ENCODE peak calls at places on chromosome 1, in seven cellular contexts. O is HT1080, A is glomerular endothelial cell, L is T47D, N is T-helper 2 cell, V is NCI-H1105, T is left cardiac atrium. Y is an unnamed sample.

GRCh38 chr1:221335161-221336101 is 406.5 kb downstream of the DUSP10 start:
- DNase-seq in A (peak; percentile 14), L (no peak), N (no peak), O (peak; percentile 60), V (no peak), T (peak; percentile 21), Y (peak; percentile 67)

GRCh38 chr1:39268112-39268581 is 63.7 kb downstream of the MACF1 start:
- DNase-seq in T (no peak), A (peak; percentile 22), L (peak; percentile 53), O (peak; percentile 78), V (peak; percentile 88), N (peak; percentile 3), Y (no peak)

GRCh38 chr1:22880174-22880601 is 92.5 kb downstream of the LACTBL1 start:
- DNase-seq in V (no peak), L (no peak), A (no peak), T (no peak), N (no peak), O (peak; percentile 87), Y (no peak)

GRCh38 chr1:177558372-177558771 is 387.6 kb downstream of the BRINP2 start:
- DNase-seq in L (no peak), V (no peak), O (no peak), A (no peak), T (no peak), N (no peak), Y (no peak)

GRCh38 chr1:47938556-47938955 is 58.6 kb downstream of the TRABD2B start:
- DNase-seq in N (no peak), T (no peak), A (no peak), L (no peak), O (no peak), V (no peak), Y (no peak)

GRCh38 chr1:209583408-209583807 is at the start of gene CAMK1G:
- DNase-seq in V (no peak), L (peak; percentile 53), N (no peak), A (no peak), T (no peak), O (peak; percentile 33), Y (no peak)

GRCh38 chr1:119784127-119784781 is 15.5 kb upstream of the HMGCS2 start:
- DNase-seq in O (no peak), A (no peak), T (peak; percentile 71), L (no peak), V (no peak), N (no peak), Y (no peak)

GRCh38 chr1:242086093-242086492 is 87.2 kb upstream of the MAP1LC3C start:
- DNase-seq in V (no peak), A (no peak), T (no peak), N (no peak), L (no peak), O (no peak), Y (no peak)

GRCh38 chr1:8740034-8740449 is 77.4 kb downstream of the RERE start:
- DNase-seq in V (no peak), N (no peak), L (no peak), T (no peak), A (peak; percentile 23), O (peak; percentile 93), Y (peak; percentile 46)

GRCh38 chr1:110380667-110381283 is 10.1 kb downstream of the SLC16A4 start:
- DNase-seq in L (no peak), A (no peak), V (no peak), T (no peak), N (no peak), O (no peak), Y (peak; percentile 73)

GRCh38 chr1:157025321-157025720 is 20.2 kb downstream of the ARHGEF11 start:
- DNase-seq in O (no peak), V (no peak), T (no peak), N (no peak), L (peak; percentile 41), A (no peak), Y (no peak)

GRCh38 chr1:191432817-191433216 is 725.4 kb upstream of the RGS18 start:
- DNase-seq in A (no peak), T (no peak), O (peak; percentile 3), N (no peak), V (no peak), L (no peak), Y (no peak)

GRCh38 chr1:108830119-108831008 is 26.5 kb downstream of the AKNAD1 start:
- DNase-seq in T (peak; percentile 86), A (peak; percentile 68), N (no peak), L (peak; percentile 83), O (peak; percentile 97), V (no peak), Y (peak; percentile 87)

GRCh38 chr1:222893255-222893654 is 78.4 kb downstream of the DISP1 start:
- DNase-seq in T (no peak), O (no peak), A (no peak), N (no peak), V (no peak), L (no peak), Y (no peak)

GRCh38 chr1:221157026-221157761 is 278.0 kb downstream of the HLX start:
- DNase-seq in V (peak; percentile 46), A (no peak), L (no peak), O (no peak), N (no peak), T (no peak), Y (no peak)

GRCh38 chr1:54109131-54110105 is 43.4 kb downstream of the CDCP2 start:
- DNase-seq in N (no peak), A (no peak), T (no peak), O (no peak), V (no peak), L (no peak), Y (no peak)

GRCh38 chr1:108563808-108564207 is 3.9 kb downstream of the EEIG2 start:
- DNase-seq in V (no peak), L (no peak), A (no peak), O (no peak), T (no peak), N (no peak), Y (no peak)

GRCh38 chr1:182080955-182081582 is 19.6 kb upstream of the ZNF648 start:
- DNase-seq in V (peak; percentile 29), N (no peak), T (no peak), L (peak; percentile 84), A (no peak), O (peak; percentile 29), Y (no peak)

GRCh38 chr1:36520771-36521420 is 38.2 kb upstream of the CSF3R start:
- DNase-seq in O (peak; percentile 24), N (no peak), L (no peak), V (no peak), A (no peak), T (no peak), Y (no peak)

GRCh38 chr1:40383095-40383487 is 9.6 kb downstream of the SMAP2 start:
- DNase-seq in T (no peak), V (no peak), L (peak; percentile 43), A (no peak), O (no peak), N (no peak), Y (no peak)

GRCh38 chr1:231571904-231572303 is 43.4 kb downstream of the TSNAX start:
- DNase-seq in A (peak; percentile 81), O (no peak), T (no peak), L (no peak), N (no peak), V (no peak), Y (no peak)

GRCh38 chr1:39788758-39789570 is at the start of gene BMP8B:
- DNase-seq in O (no peak), A (no peak), N (peak; percentile 51), L (peak; percentile 81), V (peak; percentile 78), T (peak; percentile 53), Y (no peak)

GRCh38 chr1:109444376-109444775 is 18.1 kb upstream of the PSMA5 start:
- DNase-seq in O (no peak), T (no peak), V (no peak), A (no peak), N (no peak), L (no peak), Y (no peak)

GRCh38 chr1:51518033-51518729 is 885 bp downstream of the EPS15 start:
- DNase-seq in L (peak; percentile 77), V (peak; percentile 61), A (no peak), N (peak; percentile 73), O (peak; percentile 54), T (peak; percentile 41), Y (no peak)

GRCh38 chr1:100883963-100884362 is 10.7 kb downstream of the EXTL2 start:
- DNase-seq in N (no peak), L (peak; percentile 31), O (peak; percentile 71), A (no peak), T (no peak), V (no peak), Y (no peak)

GRCh38 chr1:153397924-153398651 is 7.2 kb upstream of the S100A8 start:
- DNase-seq in V (no peak), A (no peak), L (no peak), T (no peak), O (no peak), N (no peak), Y (no peak)

GRCh38 chr1:234326493-234327366 is 46.5 kb upstream of the COA6 start:
- DNase-seq in V (peak; percentile 2), L (peak; percentile 73), O (peak; percentile 72), N (peak; percentile 3), A (no peak), T (peak; percentile 27), Y (no peak)

GRCh38 chr1:39958801-39959200 is 3.9 kb downstream of the MFSD2A start:
- DNase-seq in V (no peak), N (no peak), O (no peak), A (no peak), L (no peak), T (no peak), Y (no peak)

GRCh38 chr1:93758842-93759515 is 77.3 kb upstream of the BCAR3 start:
- DNase-seq in V (no peak), N (peak; percentile 46), O (peak; percentile 91), L (no peak), A (no peak), T (no peak), Y (no peak)

GRCh38 chr1:95561244-95561840 is 327.3 kb downstream of the RWDD3 start:
- DNase-seq in L (no peak), A (no peak), O (no peak), V (no peak), N (no peak), T (no peak), Y (no peak)

GRCh38 chr1:19758227-19758830 is 41.4 kb downstream of the TMCO4 start:
- DNase-seq in V (no peak), N (no peak), T (no peak), L (no peak), O (peak; percentile 87), A (no peak), Y (no peak)

GRCh38 chr1:62870148-62870547 is 86.2 kb downstream of the ATG4C start:
- DNase-seq in T (no peak), V (no peak), N (no peak), L (no peak), A (no peak), O (no peak), Y (no peak)

GRCh38 chr1:171438441-171438840 is 46.9 kb upstream of the PRRC2C start:
- DNase-seq in L (no peak), N (no peak), A (peak; percentile 61), T (peak; percentile 69), O (peak; percentile 98), V (no peak), Y (peak; percentile 96)

GRCh38 chr1:231625975-231626534 is 535 bp upstream of the DISC1 start:
- DNase-seq in T (no peak), N (no peak), L (peak; percentile 19), V (no peak), O (no peak), A (no peak), Y (no peak)